ENCODE peak calls at places on chromosomes 12 and 14, in ten cellular contexts. L is hepatocyte, S is stomach, J is uterus, N is breast epithelium, T is HL-60, V is nephron progenitor cell, Q is WERI-Rb-1, X is epithelial cell of proximal tubule, E is astrocyte of the cerebellum. W is an unnamed sample.

GRCh38 chr12:93078577-93078976 is 149.5 kb upstream of the EEA1 start:
- DNase-seq in Q (no peak), N (no peak), S (no peak), V (no peak), L (no peak), X (no peak), J (no peak), E (no peak), T (no peak), W (no peak)

GRCh38 chr12:95102916-95103671 is 29.7 kb upstream of the NR2C1 start:
- DNase-seq in V (no peak), E (peak), S (no peak), Q (no peak), L (peak), J (no peak), N (no peak), X (peak), T (peak), W (no peak)

GRCh38 chr12:131091976-131092691 is 138.4 kb downstream of the ADGRD1 start:
- DNase-seq in Q (no peak), J (peak), X (no peak), E (no peak), T (no peak), S (no peak), L (no peak), V (no peak), N (no peak), W (no peak)

GRCh38 chr12:119178544-119179334 is at the start of gene HSPB8:
- DNase-seq in Q (peak), V (peak), J (peak), E (peak), T (no peak), L (peak), X (peak), S (peak), N (peak), W (peak)

GRCh38 chr12:107761502-107761904 is 566 bp upstream of the PRDM4 start:
- DNase-seq in J (no peak), E (no peak), N (no peak), V (peak), S (no peak), X (no peak), T (no peak), L (peak), Q (no peak), W (no peak)

GRCh38 chr12:41932470-41932991 is 212.1 kb downstream of the GXYLT1 start:
- DNase-seq in S (peak), L (peak), E (no peak), T (no peak), X (no peak), N (peak), Q (no peak), V (peak), J (peak), W (peak)

GRCh38 chr12:90091809-90092208 is 383.2 kb upstream of the ATP2B1 start:
- DNase-seq in T (no peak), L (no peak), Q (peak), S (no peak), E (no peak), J (no peak), N (no peak), V (no peak), X (no peak), W (no peak)

GRCh38 chr12:79143803-79144202 is 279.2 kb downstream of the SYT1 start:
- DNase-seq in V (no peak), T (no peak), L (no peak), J (no peak), E (peak), S (no peak), X (no peak), N (no peak), Q (no peak), W (no peak)

GRCh38 chr12:123062682-123063426 is 82.4 kb downstream of the ARL6IP4 start:
- DNase-seq in Q (no peak), J (no peak), V (no peak), L (peak), E (no peak), S (peak), X (peak), T (peak), N (peak), W (no peak)

GRCh38 chr12:88227871-88228270 is 85.8 kb downstream of the TMTC3 start:
- DNase-seq in T (no peak), E (no peak), V (no peak), N (no peak), Q (no peak), J (no peak), L (no peak), S (no peak), X (no peak), W (no peak)

GRCh38 chr12:128786741-128787391 is 36.9 kb downstream of the SLC15A4 start:
- DNase-seq in E (no peak), X (no peak), J (no peak), Q (no peak), N (no peak), V (no peak), T (no peak), S (no peak), L (no peak), W (no peak)

GRCh38 chr14:94342334-94342934 is 19.3 kb upstream of the SERPINA6 start:
- DNase-seq in E (peak), Q (no peak), V (no peak), N (peak), X (peak), L (peak), J (peak), T (peak), S (peak), W (no peak)

GRCh38 chr12:30788754-30789153 is 34.0 kb upstream of the CAPRIN2 start:
- DNase-seq in V (no peak), Q (no peak), J (no peak), X (no peak), S (no peak), E (no peak), T (no peak), L (no peak), N (no peak), W (no peak)

DNA sequence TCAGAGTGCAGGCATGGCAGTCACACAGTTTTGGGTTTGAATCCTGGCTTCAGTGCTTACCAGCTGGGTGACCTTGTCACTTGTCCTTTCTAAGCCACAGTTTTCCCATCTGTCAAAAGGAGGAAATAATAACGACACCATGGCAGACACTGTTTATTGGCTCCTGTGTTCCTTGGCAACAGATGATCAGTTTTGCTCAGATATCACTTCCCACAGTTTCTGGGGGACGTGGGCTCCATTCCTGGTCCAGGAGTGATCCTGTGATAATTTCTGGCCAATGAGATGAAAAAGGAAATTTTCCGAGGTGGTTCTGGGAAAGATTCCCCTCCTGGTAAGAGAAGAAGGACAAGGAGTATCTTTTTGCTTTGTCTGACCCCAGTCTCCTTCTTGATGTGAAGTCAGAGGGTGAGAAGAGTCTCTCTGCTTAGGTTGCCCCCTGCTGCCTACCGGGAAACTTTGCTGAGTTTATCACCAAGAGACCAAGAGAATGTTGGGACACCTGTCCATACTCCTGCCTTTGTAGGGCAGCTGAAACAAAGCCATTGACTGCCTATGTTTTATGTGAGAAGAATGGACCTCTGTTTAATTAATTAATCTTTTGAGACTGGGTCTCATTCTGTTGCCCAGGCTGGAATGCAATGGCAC is 178.9 kb upstream of the NRXN3 start:
- DNase-seq in E (no peak), T (no peak), S (no peak), V (no peak), L (no peak), X (no peak), J (no peak), N (no peak), Q (peak), W (no peak)
- TF ChIP-seq CTCF in E (no peak), T (no peak), S (no peak), V (no peak), L (peak), X (peak), J (no peak), N (no peak), Q (peak), W (peak)

DNA sequence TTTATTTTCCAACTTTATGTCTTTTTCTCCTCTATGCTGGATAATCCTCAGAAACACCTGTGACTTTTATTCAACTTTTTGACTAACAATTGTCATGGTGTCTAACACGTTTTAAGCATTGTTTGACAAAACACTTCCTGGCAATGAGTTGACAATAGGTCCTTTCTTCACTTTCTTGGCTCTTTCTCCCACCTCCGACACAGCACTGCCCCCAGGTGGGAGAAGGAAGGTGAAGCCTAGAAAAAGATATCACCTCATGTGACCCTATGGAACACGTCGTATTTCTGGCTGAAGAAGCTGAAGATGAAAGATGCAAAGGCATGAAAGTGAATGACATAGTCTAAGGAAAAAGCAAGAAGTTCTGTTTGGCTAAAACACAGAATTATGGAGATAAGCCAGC is 430.0 kb downstream of the ETNK1 start:
- DNase-seq in N (no peak), J (no peak), E (peak), L (peak), V (peak), S (no peak), Q (peak), X (no peak), T (no peak), W (peak)
- TF ChIP-seq CTCF in N (no peak), J (no peak), E (peak), L (peak), V (peak), S (peak), Q (peak), X (peak), T (no peak), W (peak)

DNA sequence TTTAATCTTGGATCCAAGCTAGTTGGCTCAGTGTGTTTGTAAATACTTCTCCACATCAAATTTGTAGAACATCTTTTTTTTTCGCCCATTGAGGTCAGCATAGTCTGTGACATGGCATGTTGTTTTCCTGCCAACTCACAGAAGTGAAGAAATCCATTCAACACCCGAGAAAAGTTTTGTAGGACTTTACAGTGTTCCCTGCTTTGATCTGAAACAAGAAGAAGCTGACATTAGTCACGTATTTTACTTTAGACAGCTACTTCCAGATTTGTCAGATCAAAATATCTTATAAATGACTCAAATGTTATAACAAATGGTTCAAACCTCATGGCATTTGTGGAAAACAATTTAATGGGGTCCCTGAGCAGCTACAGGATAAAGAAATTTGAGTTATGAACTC is 438.7 kb downstream of the EGLN3 start:
- DNase-seq in J (no peak), N (no peak), X (no peak), L (no peak), E (peak), Q (no peak), S (no peak), T (no peak), V (no peak), W (no peak)
- TF ChIP-seq CTCF in J (no peak), N (no peak), X (no peak), L (no peak), E (no peak), Q (no peak), S (no peak), T (no peak), V (no peak), W (no peak)

DNA sequence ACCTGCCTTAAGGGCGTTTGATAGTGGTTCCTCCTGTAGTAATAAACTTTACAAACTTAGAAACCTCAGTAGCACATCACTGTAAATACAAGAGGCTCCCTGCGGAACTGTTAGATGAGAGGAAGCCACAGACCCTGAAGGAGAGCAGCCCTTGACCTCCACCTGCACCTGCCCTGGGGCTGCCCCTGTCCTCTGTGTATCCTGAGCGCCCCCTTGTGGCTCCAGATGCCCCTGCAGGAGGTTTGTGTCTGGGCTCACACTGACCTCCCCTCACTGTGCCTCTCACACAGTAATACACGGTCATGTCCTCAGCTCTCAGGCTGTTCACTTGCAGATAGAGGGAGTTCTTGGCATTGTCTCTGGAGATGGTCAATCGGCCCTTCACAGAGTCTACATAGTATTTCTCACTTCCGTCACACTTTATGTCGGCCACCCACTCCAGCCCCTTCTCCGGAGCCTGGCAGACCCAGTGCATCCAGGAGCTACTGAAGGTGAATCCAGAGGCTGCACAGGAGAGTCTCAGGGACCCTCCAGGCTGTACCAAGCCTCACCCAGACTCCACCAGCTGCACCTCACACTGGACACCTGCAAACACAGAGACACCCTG is 1059.8 kb downstream of the TMEM121 start:
- DNase-seq in J (no peak), Q (peak), L (no peak), V (no peak), T (peak), E (no peak), S (peak), N (no peak), X (no peak), W (no peak)
- TF ChIP-seq CTCF in J (no peak), Q (peak), L (no peak), V (no peak), T (peak), E (no peak), S (no peak), N (no peak), X (peak), W (no peak)

DNA sequence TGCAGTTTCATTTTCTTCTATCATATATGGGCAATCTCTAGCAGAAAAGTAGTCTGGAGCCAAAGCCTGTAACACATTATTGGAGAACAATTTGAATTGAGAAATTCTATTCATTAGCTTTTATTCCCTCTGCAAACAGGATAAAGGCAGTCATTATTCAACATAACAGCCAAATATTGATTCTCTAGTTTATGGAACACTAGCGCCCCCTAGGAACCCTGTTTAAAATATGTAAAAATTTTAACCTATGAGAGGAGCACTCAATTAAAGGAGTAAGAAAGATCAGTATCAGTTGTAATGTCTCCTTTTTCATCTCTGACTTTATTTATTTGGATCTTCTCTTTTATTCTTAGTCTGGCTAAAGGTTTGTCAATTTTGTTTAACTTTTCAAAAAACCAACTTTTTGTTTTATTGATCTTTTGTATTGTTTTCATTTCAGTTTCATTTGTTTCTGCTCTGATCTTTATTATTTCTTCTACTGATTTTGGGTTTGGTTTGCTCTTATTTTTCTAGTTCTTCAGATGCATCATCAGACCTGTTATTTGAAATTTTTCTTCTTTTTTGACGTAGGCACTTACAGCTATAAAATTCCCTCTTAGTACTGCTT is 4.8 kb upstream of the LMNTD1 start:
- DNase-seq in E (peak), V (no peak), N (no peak), X (no peak), J (no peak), L (peak), T (no peak), Q (peak), S (no peak), W (no peak)
- TF ChIP-seq CTCF in E (peak), V (peak), N (no peak), X (peak), J (no peak), L (peak), T (no peak), Q (peak), S (no peak), W (peak)

GRCh38 chr12:4287325-4288290 is 14.0 kb downstream of the CCND2 start:
- DNase-seq in Q (no peak), J (no peak), N (no peak), L (no peak), E (no peak), X (no peak), S (no peak), V (no peak), T (no peak), W (no peak)

GRCh38 chr12:4292266-4293063 is 18.9 kb downstream of the CCND2 start:
- DNase-seq in T (no peak), J (no peak), X (no peak), Q (no peak), E (no peak), N (no peak), L (no peak), V (no peak), S (no peak), W (no peak)

GRCh38 chr12:4288296-4289019 is 14.9 kb downstream of the CCND2 start:
- DNase-seq in V (no peak), N (no peak), T (peak), L (no peak), Q (no peak), J (no peak), S (no peak), X (no peak), E (no peak), W (no peak)

GRCh38 chr12:4289334-4289878 is 15.8 kb downstream of the CCND2 start:
- DNase-seq in Q (no peak), V (no peak), S (no peak), N (no peak), X (no peak), E (no peak), J (no peak), T (no peak), L (no peak), W (no peak)

GRCh38 chr12:4290011-4290790 is 16.6 kb downstream of the CCND2 start:
- DNase-seq in J (no peak), Q (no peak), E (no peak), N (no peak), V (no peak), T (no peak), X (no peak), L (no peak), S (no peak), W (no peak)
- TF ChIP-seq CTCF in J (no peak), Q (no peak), E (no peak), N (no peak), V (no peak), T (no peak), X (no peak), L (no peak), S (no peak), W (no peak)

GRCh38 chr12:49929581-49929980 is 21.0 kb upstream of the AQP2 start:
- DNase-seq in L (no peak), J (no peak), V (no peak), N (no peak), X (no peak), S (no peak), T (no peak), E (no peak), Q (no peak), W (no peak)

GRCh38 chr12:49932746-49933145 is 17.8 kb upstream of the AQP2 start:
- DNase-seq in V (no peak), Q (no peak), N (no peak), L (no peak), X (no peak), J (no peak), T (no peak), E (no peak), S (no peak), W (no peak)

GRCh38 chr12:49928476-49928875 is 22.1 kb upstream of the AQP2 start:
- DNase-seq in X (no peak), S (no peak), V (no peak), Q (no peak), J (no peak), L (no peak), T (no peak), N (no peak), E (no peak), W (no peak)

GRCh38 chr12:49932023-49932422 is 18.5 kb upstream of the AQP2 start:
- DNase-seq in J (no peak), T (no peak), Q (no peak), X (no peak), E (no peak), S (no peak), L (no peak), V (no peak), N (no peak), W (no peak)

GRCh38 chr12:49930515-49931288 is 19.8 kb upstream of the AQP2 start:
- DNase-seq in L (no peak), N (no peak), T (no peak), V (no peak), X (peak), S (no peak), E (no peak), Q (no peak), J (no peak), W (no peak)
- TF ChIP-seq CTCF in L (no peak), N (no peak), T (no peak), V (no peak), X (no peak), S (no peak), E (no peak), Q (no peak), J (no peak), W (no peak)

GRCh38 chr12:52156757-52157565 is 34.9 kb downstream of the KRT80 start:
- DNase-seq in E (peak), X (no peak), Q (peak), J (peak), V (peak), T (peak), S (peak), N (peak), L (peak), W (peak)
- TF ChIP-seq CTCF in E (peak), X (peak), Q (peak), J (peak), V (peak), T (peak), S (peak), N (peak), L (peak), W (peak)

DNA sequence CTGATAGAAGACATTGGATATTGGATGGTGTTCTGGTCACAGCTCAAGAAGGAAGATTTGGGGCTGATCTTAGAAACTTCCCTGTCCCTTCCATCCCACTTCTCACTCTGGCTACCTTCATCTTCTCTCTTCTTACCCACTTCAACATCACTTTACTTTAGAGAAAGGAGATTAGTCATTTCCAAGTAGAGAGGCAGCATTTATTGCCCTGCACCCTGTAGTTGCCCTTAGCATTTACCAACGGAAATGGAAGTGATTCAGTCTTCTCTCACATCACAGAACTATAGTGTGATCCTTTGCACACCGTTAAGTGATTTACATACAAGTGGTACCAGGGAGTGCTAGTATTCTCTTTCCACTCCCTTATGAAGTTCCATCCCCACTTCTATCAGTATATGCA is 52.4 kb downstream of the PHLDA1 start:
- DNase-seq in J (no peak), N (no peak), X (no peak), T (no peak), E (no peak), L (no peak), V (no peak), Q (no peak), S (no peak), W (no peak)
- TF ChIP-seq CTCF in J (no peak), N (no peak), X (no peak), T (no peak), E (no peak), L (no peak), V (no peak), Q (no peak), S (no peak), W (no peak)

GRCh38 chr12:5689773-5690172 is 255.3 kb downstream of the ANO2 start:
- DNase-seq in V (no peak), S (no peak), Q (no peak), L (peak), J (no peak), N (no peak), T (no peak), E (no peak), X (no peak), W (no peak)
- TF ChIP-seq CTCF in V (peak), S (no peak), Q (peak), L (peak), J (no peak), N (no peak), T (no peak), E (no peak), X (no peak), W (peak)